ENCODE peak calls at places on chromosomes 6 and 20, in four cellular contexts. One of them, this sample, is unnamed.
A peak's percentile ranks its signal among the peaks of the same experiment; 100 is the strongest.

GRCh38 chr20:25248501-25249172 is 752 bp downstream of the PYGB start:
- DNase-seq in H1: no peak
- DNase-seq in GM12878: no peak
- DNase-seq in HepG2: no peak
- DNase-seq in this sample: peak; percentile 73

GRCh38 chr6:336159-337114 is 44.1 kb downstream of the DUSP22 start:
- DNase-seq in H1: no peak
- DNase-seq in GM12878: peak; percentile 88
- DNase-seq in HepG2: no peak
- DNase-seq in this sample: no peak

GRCh38 chr6:169332250-169332649 is 78.6 kb upstream of the THBS2 start:
- DNase-seq in H1: no peak
- DNase-seq in GM12878: no peak
- DNase-seq in HepG2: no peak
- DNase-seq in this sample: no peak

GRCh38 chr20:23826541-23827018 is at the start of gene CST2:
- DNase-seq in H1: no peak
- DNase-seq in GM12878: no peak
- DNase-seq in HepG2: no peak
- DNase-seq in this sample: no peak

GRCh38 chr20:34680586-34680985 is 3.7 kb upstream of the PIGU start:
- DNase-seq in H1: no peak
- DNase-seq in GM12878: no peak
- DNase-seq in HepG2: no peak
- DNase-seq in this sample: no peak

GRCh38 chr6:113362542-113363430 is 494.4 kb upstream of the MARCKS start:
- DNase-seq in H1: no peak
- DNase-seq in GM12878: no peak
- DNase-seq in HepG2: no peak
- DNase-seq in this sample: no peak

GRCh38 chr6:31651602-31652191 is 764 bp downstream of the BAG6 start:
- DNase-seq in H1: no peak
- DNase-seq in GM12878: no peak
- DNase-seq in HepG2: peak; percentile 89
- DNase-seq in this sample: peak; percentile 80

GRCh38 chr6:22699046-22699639 is 129.8 kb downstream of the HDGFL1 start:
- DNase-seq in H1: no peak
- DNase-seq in GM12878: no peak
- DNase-seq in HepG2: no peak
- DNase-seq in this sample: peak; percentile 14

GRCh38 chr6:89492025-89492640 is 59.2 kb downstream of the ANKRD6 start:
- DNase-seq in H1: no peak
- DNase-seq in GM12878: no peak
- DNase-seq in HepG2: no peak
- DNase-seq in this sample: no peak

GRCh38 chr6:151325075-151326050 is 66.0 kb downstream of the ZBTB2 start:
- DNase-seq in H1: no peak
- DNase-seq in GM12878: no peak
- DNase-seq in HepG2: peak; percentile 62
- DNase-seq in this sample: peak; percentile 80

GRCh38 chr6:170029416-170030283 is 261.2 kb downstream of the DLL1 start:
- DNase-seq in H1: no peak
- DNase-seq in GM12878: no peak
- DNase-seq in HepG2: no peak
- DNase-seq in this sample: no peak

GRCh38 chr20:45311589-45312211 is 3.6 kb upstream of the MATN4 start:
- DNase-seq in H1: peak; percentile 93
- DNase-seq in GM12878: no peak
- DNase-seq in HepG2: peak; percentile 33
- DNase-seq in this sample: peak; percentile 75

GRCh38 chr6:149636116-149636515 is 12.4 kb downstream of the KATNA1 start:
- DNase-seq in H1: no peak
- DNase-seq in GM12878: no peak
- DNase-seq in HepG2: no peak
- DNase-seq in this sample: no peak

GRCh38 chr20:50877232-50877631 is 54.0 kb downstream of the ADNP start:
- DNase-seq in H1: no peak
- DNase-seq in GM12878: no peak
- DNase-seq in HepG2: no peak
- DNase-seq in this sample: no peak

GRCh38 chr20:34435589-34435988 is 72.5 kb downstream of the ITCH start:
- DNase-seq in H1: no peak
- DNase-seq in GM12878: no peak
- DNase-seq in HepG2: no peak
- DNase-seq in this sample: no peak

GRCh38 chr6:101001012-101001411 is 119.9 kb upstream of the ASCC3 start:
- DNase-seq in H1: no peak
- DNase-seq in GM12878: no peak
- DNase-seq in HepG2: no peak
- DNase-seq in this sample: no peak

GRCh38 chr20:37526839-37527637 is 638 bp downstream of the BLCAP start:
- DNase-seq in H1: no peak
- DNase-seq in GM12878: no peak
- DNase-seq in HepG2: no peak
- DNase-seq in this sample: peak; percentile 49
- TF ChIP-seq TCF12 in H1: no peak
- TF ChIP-seq TCF12 in GM12878: no peak
- TF ChIP-seq TCF12 in HepG2: no peak
- TF ChIP-seq TCF12 in this sample: no peak

DNA sequence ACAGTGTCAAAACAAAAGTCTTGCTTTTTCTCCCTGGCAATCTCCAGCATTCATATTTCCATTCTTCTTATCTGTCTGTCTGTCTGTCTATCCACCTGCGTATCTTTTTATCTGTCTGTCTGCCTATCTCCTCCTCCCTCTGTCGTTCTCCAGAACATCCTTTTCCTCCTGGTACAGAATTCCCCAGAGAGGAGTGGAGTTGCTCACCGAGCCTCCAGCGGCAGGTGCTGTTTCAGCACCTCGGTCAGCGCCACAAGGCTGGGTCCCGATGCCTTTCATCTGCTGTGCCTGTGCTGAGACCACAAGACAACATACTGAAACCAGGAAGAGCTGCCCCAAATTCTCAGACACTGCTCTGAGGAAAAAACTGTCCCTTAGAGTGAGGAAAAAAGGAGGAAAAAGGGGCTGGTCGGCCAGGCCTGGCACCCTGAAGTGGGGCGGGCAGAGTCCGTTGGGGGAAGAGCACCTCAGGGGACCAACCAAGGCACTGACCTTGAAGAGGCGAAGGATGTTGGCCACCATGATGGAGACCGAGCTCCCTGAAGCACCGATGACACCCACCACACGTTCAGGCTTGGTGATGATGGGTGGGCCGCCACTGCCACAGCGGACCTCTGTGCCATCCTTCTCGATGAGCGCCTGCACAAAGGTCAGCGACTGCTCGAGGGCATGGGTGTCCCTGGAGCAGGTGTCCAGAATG is 13.3 kb downstream of the GRM4 start:
- DNase-seq in H1: peak; percentile 91
- DNase-seq in GM12878: no peak
- DNase-seq in HepG2: peak; percentile 17
- DNase-seq in this sample: no peak
- TF ChIP-seq TCF12 in H1: peak; percentile 66
- TF ChIP-seq TCF12 in GM12878: no peak
- TF ChIP-seq TCF12 in HepG2: no peak
- TF ChIP-seq TCF12 in this sample: no peak

GRCh38 chr6:122669418-122669817 is 59.2 kb downstream of the PKIB start:
- DNase-seq in H1: no peak
- DNase-seq in GM12878: no peak
- DNase-seq in HepG2: no peak
- DNase-seq in this sample: no peak

GRCh38 chr6:122673345-122673961 is 63.2 kb downstream of the PKIB start:
- DNase-seq in H1: no peak
- DNase-seq in GM12878: no peak
- DNase-seq in HepG2: no peak
- DNase-seq in this sample: no peak

GRCh38 chr6:122666418-122666817 is 56.2 kb downstream of the PKIB start:
- DNase-seq in H1: no peak
- DNase-seq in GM12878: no peak
- DNase-seq in HepG2: no peak
- DNase-seq in this sample: peak; percentile 32

GRCh38 chr6:122671246-122671645 is 61.0 kb downstream of the PKIB start:
- DNase-seq in H1: no peak
- DNase-seq in GM12878: no peak
- DNase-seq in HepG2: no peak
- DNase-seq in this sample: no peak

DNA sequence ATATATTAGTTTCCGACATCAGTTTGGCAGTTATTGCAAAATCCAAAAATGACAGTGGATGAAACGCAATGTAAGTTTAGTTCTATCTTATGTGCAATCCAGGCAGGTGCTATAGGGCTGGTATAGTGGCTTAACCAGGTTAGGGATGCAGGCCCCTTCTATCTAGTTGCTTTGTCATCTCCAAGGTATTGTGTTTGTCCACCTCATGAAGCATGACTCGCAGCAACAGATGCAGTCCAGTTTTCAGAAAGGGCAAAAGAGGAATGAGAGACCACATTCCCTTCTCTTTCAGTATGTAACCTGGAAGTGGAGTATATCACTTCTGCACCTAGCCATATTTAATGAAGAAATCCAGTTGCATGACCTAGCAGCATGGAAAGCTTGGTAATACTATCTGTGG is 59.7 kb downstream of the PKIB start:
- DNase-seq in H1: no peak
- DNase-seq in GM12878: no peak
- DNase-seq in HepG2: no peak
- DNase-seq in this sample: no peak
- TF ChIP-seq TCF12 in H1: no peak
- TF ChIP-seq TCF12 in GM12878: no peak
- TF ChIP-seq TCF12 in HepG2: no peak
- TF ChIP-seq TCF12 in this sample: no peak

GRCh38 chr6:34114695-34115395 is 31.0 kb downstream of the GRM4 start:
- DNase-seq in H1: no peak
- DNase-seq in GM12878: no peak
- DNase-seq in HepG2: no peak
- DNase-seq in this sample: no peak

GRCh38 chr6:34110610-34111009 is 35.3 kb downstream of the GRM4 start:
- DNase-seq in H1: no peak
- DNase-seq in GM12878: no peak
- DNase-seq in HepG2: no peak
- DNase-seq in this sample: no peak

GRCh38 chr6:34112102-34112501 is 33.8 kb downstream of the GRM4 start:
- DNase-seq in H1: no peak
- DNase-seq in GM12878: no peak
- DNase-seq in HepG2: no peak
- DNase-seq in this sample: no peak

GRCh38 chr6:34113532-34113931 is 32.4 kb downstream of the GRM4 start:
- DNase-seq in H1: no peak
- DNase-seq in GM12878: no peak
- DNase-seq in HepG2: no peak
- DNase-seq in this sample: no peak

GRCh38 chr6:34115396-34116314 is 30.2 kb downstream of the GRM4 start:
- DNase-seq in H1: peak; percentile 85
- DNase-seq in GM12878: no peak
- DNase-seq in HepG2: no peak
- DNase-seq in this sample: no peak
- TF ChIP-seq TCF12 in H1: no peak
- TF ChIP-seq TCF12 in GM12878: no peak
- TF ChIP-seq TCF12 in HepG2: no peak
- TF ChIP-seq TCF12 in this sample: no peak

DNA sequence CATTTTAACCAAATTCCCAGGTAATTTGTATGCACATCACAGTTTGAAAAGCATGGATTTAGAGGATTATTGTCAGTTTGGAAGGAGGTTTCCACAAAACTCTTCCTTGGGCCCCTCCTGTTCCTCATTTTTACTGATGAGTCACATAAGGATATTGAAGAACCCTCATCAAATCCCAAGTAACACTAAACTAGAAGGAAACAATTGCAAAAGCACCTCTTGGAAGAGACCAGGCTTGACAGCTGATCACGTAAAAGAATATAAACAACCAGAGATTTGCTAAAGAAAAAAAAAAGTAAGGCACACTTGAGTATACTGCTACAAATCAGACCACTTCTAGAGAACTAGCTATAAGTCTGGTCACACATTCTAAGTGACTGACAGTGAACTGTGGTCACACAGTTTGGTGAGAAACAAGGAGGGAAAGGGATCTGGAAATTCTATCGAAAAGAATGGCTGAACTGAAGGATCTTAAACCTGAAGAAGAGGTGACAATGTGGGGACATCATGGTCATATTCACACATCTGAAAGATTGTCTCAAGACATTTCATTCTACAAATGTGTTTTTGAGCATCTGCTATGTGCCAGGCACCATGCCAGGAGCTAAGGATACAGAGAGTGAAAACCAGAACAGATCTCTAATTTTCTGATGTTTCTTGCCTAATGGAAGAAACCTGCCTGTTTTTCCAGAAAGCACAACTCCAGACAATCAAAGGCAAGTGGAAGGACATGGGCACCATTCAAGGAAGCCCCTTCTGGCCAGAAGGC is 24.1 kb downstream of the ZHX3 start:
- DNase-seq in H1: no peak
- DNase-seq in GM12878: no peak
- DNase-seq in HepG2: no peak
- DNase-seq in this sample: no peak
- TF ChIP-seq TCF12 in H1: no peak
- TF ChIP-seq TCF12 in GM12878: no peak
- TF ChIP-seq TCF12 in HepG2: no peak
- TF ChIP-seq TCF12 in this sample: no peak